ENCODE peak calls at places on chromosomes 1 and 21, in four cellular contexts. C is HCT116, N is transverse colon, X is stomach. G is an unnamed sample.

GRCh38 chr1:225844236-225845061 is 34.5 kb downstream of the EPHX1 start:
- DNase-seq in C (no peak), N (no peak), X (no peak), G (no peak)

GRCh38 chr1:209803568-209803967 is 2.4 kb downstream of the IRF6 start:
- DNase-seq in C (no peak), N (no peak), X (no peak), G (no peak)

GRCh38 chr1:246987083-246987690 is 20.7 kb downstream of the ZNF695 start:
- DNase-seq in C (no peak), N (no peak), X (no peak), G (no peak)

GRCh38 chr1:99737016-99737415 is 29.4 kb downstream of the FRRS1 start:
- DNase-seq in C (peak), N (peak), X (no peak), G (no peak)

GRCh38 chr1:115922806-115923205 is 53.5 kb upstream of the SLC22A15 start:
- DNase-seq in C (no peak), N (no peak), X (no peak), G (no peak)

GRCh38 chr1:8137406-8138244 is 111.5 kb upstream of the ERRFI1 start:
- DNase-seq in C (peak), N (no peak), X (no peak), G (no peak)

GRCh38 chr1:107941123-107941522 is 23.9 kb downstream of the VAV3 start:
- DNase-seq in C (no peak), N (no peak), X (peak), G (peak)

GRCh38 chr1:154609398-154610380 is 1.7 kb upstream of the ADAR start:
- DNase-seq in C (peak), N (peak), X (no peak), G (no peak)

GRCh38 chr1:154943649-154944421 is 7.3 kb upstream of the PMVK start:
- DNase-seq in C (no peak), N (peak), X (peak), G (peak)

GRCh38 chr1:11374748-11375110 is 101.7 kb downstream of the UBIAD1 start:
- DNase-seq in C (no peak), N (no peak), X (no peak), G (no peak)

GRCh38 chr1:38558055-38558454 is 301.5 kb downstream of the RRAGC start:
- DNase-seq in C (no peak), N (no peak), X (no peak), G (no peak)

GRCh38 chr1:28197682-28198415 is 21.4 kb upstream of the PTAFR start:
- DNase-seq in C (no peak), N (no peak), X (no peak), G (no peak)

GRCh38 chr1:228009828-228010775 is 3.3 kb downstream of the WNT3A start:
- DNase-seq in C (no peak), N (no peak), X (peak), G (no peak)

GRCh38 chr1:183515002-183515689 is 42.8 kb downstream of the SMG7 start:
- DNase-seq in C (no peak), N (no peak), X (no peak), G (no peak)

GRCh38 chr1:3857791-3858129 is 484 bp downstream of the DFFB start:
- DNase-seq in C (no peak), N (no peak), X (no peak), G (no peak)

GRCh38 chr1:39910263-39910662 is 8.5 kb upstream of the MYCL start:
- DNase-seq in C (no peak), N (no peak), X (no peak), G (no peak)

GRCh38 chr1:21635138-21635535 is 34.0 kb downstream of the RAP1GAP start:
- DNase-seq in C (no peak), N (no peak), X (no peak), G (no peak)

GRCh38 chr1:154154534-154155181 is at the start of gene NUP210L:
- DNase-seq in C (no peak), N (peak), X (no peak), G (no peak)

GRCh38 chr1:96579639-96580038 is 141.9 kb upstream of the PTBP2 start:
- DNase-seq in C (no peak), N (no peak), X (no peak), G (peak)

GRCh38 chr1:15051898-15052528 is 101.5 kb upstream of the TMEM51 start:
- DNase-seq in C (no peak), N (no peak), X (no peak), G (no peak)

GRCh38 chr1:240337795-240338194 is 246.1 kb downstream of the FMN2 start:
- DNase-seq in C (no peak), N (no peak), X (no peak), G (no peak)

GRCh38 chr1:229553621-229554120 is 4.8 kb downstream of the ABCB10 start:
- DNase-seq in C (no peak), N (no peak), X (no peak), G (peak)

GRCh38 chr1:55885619-55886018 is 670.5 kb upstream of the USP24 start:
- DNase-seq in C (no peak), N (no peak), X (no peak), G (no peak)

GRCh38 chr1:183218039-183218618 is 32.1 kb downstream of the LAMC2 start:
- DNase-seq in C (no peak), N (no peak), X (no peak), G (no peak)

GRCh38 chr1:220759147-220759546 is 11.0 kb downstream of the MTARC2 start:
- DNase-seq in C (no peak), N (no peak), X (no peak), G (no peak)

GRCh38 chr1:3895279-3895950 is 4.7 kb downstream of the C1orf174 start:
- DNase-seq in C (no peak), N (no peak), X (no peak), G (no peak)

GRCh38 chr1:64135501-64136245 is 67.8 kb upstream of the UBE2U start:
- DNase-seq in C (no peak), N (no peak), X (no peak), G (no peak)

GRCh38 chr1:64139877-64140276 is 63.5 kb upstream of the UBE2U start:
- DNase-seq in C (no peak), N (no peak), X (no peak), G (no peak)

GRCh38 chr1:64136296-64136695 is 67.1 kb upstream of the UBE2U start:
- DNase-seq in C (no peak), N (no peak), X (no peak), G (no peak)

GRCh38 chr1:64137569-64137936 is 65.9 kb upstream of the UBE2U start:
- DNase-seq in C (no peak), N (no peak), X (no peak), G (no peak)

GRCh38 chr1:64136749-64137568 is 66.5 kb upstream of the UBE2U start:
- DNase-seq in C (peak), N (peak), X (peak), G (peak)
- H3K27ac ChIP-seq in C (no peak), N (peak), X (no peak), G (no peak)

GRCh38 chr1:201916649-201917249 is 28.1 kb downstream of the SHISA4 start:
- DNase-seq in C (no peak), N (peak), X (peak), G (no peak)

GRCh38 chr1:201918343-201918742 is 28.0 kb downstream of the LMOD1 start:
- DNase-seq in C (no peak), N (no peak), X (no peak), G (no peak)

GRCh38 chr1:201921952-201922558 is 24.3 kb downstream of the LMOD1 start:
- DNase-seq in C (no peak), N (no peak), X (no peak), G (no peak)

GRCh38 chr1:201914456-201915235 is 25.9 kb downstream of the SHISA4 start:
- DNase-seq in C (no peak), N (no peak), X (no peak), G (no peak)

DNA sequence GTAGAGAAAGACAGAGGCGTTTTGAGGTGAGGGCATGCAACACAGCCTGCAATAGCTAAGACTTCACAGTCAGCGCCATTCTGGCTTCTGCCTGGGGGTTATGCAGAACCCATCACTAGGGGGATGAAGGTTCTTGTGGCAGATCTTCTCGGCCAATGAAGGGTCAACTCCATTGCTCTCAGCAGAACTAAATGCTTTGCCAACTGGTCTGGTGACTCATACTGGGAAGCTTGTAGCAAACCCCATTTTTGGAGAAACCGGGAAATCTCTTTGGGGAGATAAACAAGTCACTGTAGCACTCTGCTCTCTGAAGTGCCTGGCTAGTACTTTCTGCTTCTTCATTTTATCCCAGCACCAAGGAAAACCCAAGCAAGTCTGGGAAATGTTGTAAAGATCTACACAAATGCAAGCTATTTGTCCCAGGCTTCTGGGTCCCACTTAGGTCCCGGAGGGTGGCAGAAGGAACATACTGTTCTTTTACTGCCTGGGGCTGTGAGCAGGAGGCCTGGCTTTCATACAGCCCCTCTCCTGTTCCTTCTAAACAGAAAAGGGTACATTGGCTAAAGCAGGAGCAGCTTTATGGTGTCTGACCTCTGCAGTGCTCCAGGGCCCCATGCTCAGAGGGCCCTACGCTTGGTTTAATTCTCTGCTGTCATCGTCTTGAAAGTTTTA is 28.8 kb downstream of the SHISA4 start:
- DNase-seq in C (no peak), N (no peak), X (no peak), G (no peak)
- TF ChIP-seq POLR2AphosphoS5 in C (no peak), N (peak), X (peak), G (no peak)

GRCh38 chr21:45026833-45027232 is 47.5 kb upstream of the ADARB1 start:
- DNase-seq in C (no peak), N (no peak), X (no peak), G (no peak)

GRCh38 chr21:45029298-45029967 is 44.9 kb upstream of the ADARB1 start:
- DNase-seq in C (no peak), N (no peak), X (no peak), G (no peak)

GRCh38 chr21:45029968-45030636 is 44.3 kb upstream of the ADARB1 start:
- DNase-seq in C (no peak), N (no peak), X (no peak), G (no peak)

GRCh38 chr21:45026066-45026745 is 48.2 kb upstream of the ADARB1 start:
- DNase-seq in C (no peak), N (no peak), X (no peak), G (no peak)

DNA sequence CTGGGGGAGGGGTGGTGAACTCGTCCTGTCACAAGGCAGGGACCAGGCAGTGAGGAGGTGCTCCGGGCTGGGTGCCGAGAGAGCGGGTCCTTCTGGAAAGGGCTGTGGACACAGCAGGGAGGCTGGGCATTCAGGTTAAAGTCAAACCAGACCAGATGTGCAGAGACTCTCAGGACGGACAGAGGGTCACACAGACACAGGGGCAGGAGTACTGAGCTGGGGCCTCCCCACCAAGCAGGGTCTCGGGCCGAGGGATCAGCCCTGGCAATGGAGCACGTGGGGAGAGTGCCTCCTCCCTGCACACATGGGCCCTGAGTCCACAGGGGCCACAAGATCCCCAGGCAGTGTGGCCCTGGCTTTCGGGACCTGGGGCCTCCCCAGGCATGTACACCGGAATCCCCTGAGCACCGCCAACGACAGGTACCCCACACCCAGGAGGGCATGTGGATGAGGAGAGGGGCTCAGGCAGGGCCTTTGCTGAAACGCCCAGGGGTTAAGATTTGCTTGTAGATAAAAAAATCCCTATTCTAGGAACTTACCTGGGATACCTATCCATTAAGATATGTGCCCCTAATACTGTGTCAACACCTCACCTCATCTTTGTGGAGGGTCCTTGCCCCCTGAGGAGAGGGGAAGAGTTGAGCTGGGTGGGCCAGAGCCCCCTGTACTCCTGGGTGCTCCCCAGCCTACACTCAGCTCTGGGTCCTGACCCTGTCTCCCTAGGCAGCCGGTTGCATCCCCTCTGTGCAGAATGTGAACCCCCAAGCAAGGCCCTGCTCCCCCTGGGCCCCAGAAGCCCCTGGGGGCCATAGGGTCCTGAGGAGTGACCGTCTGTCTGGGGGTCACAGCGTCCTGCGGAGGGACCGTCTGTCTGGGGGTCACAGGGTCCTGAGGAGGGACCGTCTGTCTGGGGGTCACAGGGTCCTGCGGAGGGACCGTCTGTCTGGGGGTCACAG is 46.9 kb upstream of the ADARB1 start:
- DNase-seq in C (no peak), N (no peak), X (no peak), G (no peak)
- H3K27ac ChIP-seq in C (no peak), N (no peak), X (no peak), G (no peak)

GRCh38 chr1:83017701-83018100 is 981.2 kb downstream of the TTLL7 start:
- DNase-seq in C (no peak), N (no peak), X (no peak), G (no peak)

GRCh38 chr1:83011270-83011669 is 987.7 kb downstream of the TTLL7 start:
- DNase-seq in C (no peak), N (no peak), X (no peak), G (no peak)

GRCh38 chr1:83022206-83022605 is 976.7 kb downstream of the TTLL7 start:
- DNase-seq in C (no peak), N (no peak), X (no peak), G (no peak)

GRCh38 chr1:83015163-83015562 is 983.8 kb downstream of the TTLL7 start:
- DNase-seq in C (no peak), N (no peak), X (no peak), G (no peak)

GRCh38 chr1:83016354-83016753 is 982.6 kb downstream of the TTLL7 start:
- DNase-seq in C (no peak), N (no peak), X (no peak), G (no peak)
- TF ChIP-seq POLR2AphosphoS5 in C (no peak), N (no peak), X (no peak), G (no peak)

DNA sequence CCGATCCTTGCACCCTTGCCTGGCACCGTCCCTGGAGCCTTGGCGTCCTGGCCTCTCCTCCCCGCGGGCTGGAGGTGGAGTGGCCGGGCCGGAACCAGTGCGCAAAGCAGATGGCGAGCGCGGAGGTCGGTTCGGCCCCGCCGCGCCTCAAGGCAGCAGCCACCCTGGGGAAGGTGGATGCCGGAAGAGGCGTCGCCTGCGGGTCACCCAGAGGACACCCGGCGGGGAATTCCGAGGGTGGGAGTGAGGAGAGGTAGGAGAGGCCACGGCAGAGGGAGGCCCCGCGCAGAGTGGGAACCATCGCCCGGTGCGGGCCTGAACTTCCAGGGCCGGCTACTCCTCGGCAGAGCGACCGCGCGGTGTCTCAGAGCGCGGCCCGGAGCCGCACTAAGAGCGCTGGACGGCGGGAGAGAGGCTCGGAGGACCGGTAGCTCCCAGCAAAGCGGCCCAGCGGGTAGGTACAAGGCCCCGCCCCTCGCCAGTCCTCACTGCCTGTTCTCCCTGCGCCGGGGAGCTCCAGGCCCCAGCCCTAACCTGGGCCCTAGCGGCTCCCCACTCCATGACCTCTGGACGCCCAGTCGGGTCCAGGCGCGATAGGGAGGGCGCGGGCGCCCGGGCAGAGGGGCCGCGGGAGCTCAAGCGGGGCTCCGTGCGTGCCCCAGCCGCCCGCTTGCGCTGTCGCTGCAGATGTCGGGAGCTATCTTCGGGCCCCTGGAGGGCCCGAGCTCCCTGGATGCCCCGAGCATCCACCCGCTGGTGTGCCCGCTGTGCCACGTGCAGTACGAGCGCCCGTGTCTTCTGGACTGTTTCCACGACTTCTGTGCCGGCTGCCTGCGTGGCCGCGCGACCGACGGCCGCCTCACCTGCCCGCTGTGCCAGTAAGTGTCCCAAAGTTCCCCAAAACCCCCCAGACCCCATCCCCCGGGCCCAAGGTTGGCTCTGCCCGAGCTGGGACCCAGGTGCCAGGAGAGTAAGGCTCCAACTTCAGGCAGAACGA is at the start of gene RNF207:
- DNase-seq in C (peak), N (peak), X (peak), G (no peak)
- H3K27ac ChIP-seq in C (peak), N (peak), X (peak), G (no peak)

G was measured in HL-60.